ENCODE peak calls at places on chromosomes 3 and 15, in four cellular contexts. Z is ovary, Q is HepG2, H is GM12878. P is an unnamed sample.
A peak's percentile ranks its signal among the peaks of the same experiment; 100 is the strongest.

GRCh38 chr15:48397841-48398240 is 66.6 kb downstream of the DUT start:
- DNase-seq in H (no peak), Q (no peak), Z (peak; percentile 84), P (no peak)

GRCh38 chr15:85929786-85930185 is 135.1 kb upstream of the KLHL25 start:
- DNase-seq in Q (no peak), Z (no peak), H (no peak), P (no peak)

GRCh38 chr15:25793354-25794050 is 69.6 kb downstream of the ATP10A start:
- DNase-seq in Z (no peak), H (peak; percentile 69), Q (no peak), P (peak; percentile 59)

GRCh38 chr3:172550347-172550943 is 27.2 kb upstream of the TNFSF10 start:
- DNase-seq in H (no peak), Z (no peak), Q (no peak), P (peak; percentile 22)

GRCh38 chr15:71800835-71801745 is 9.3 kb upstream of the NR2E3 start:
- DNase-seq in Q (peak; percentile 47), H (no peak), Z (no peak), P (peak; percentile 21)

GRCh38 chr15:96889734-96890480 is 559.4 kb downstream of the NR2F2 start:
- DNase-seq in Z (no peak), Q (no peak), H (no peak), P (no peak)

GRCh38 chr3:30112904-30113484 is 493.4 kb upstream of the TGFBR2 start:
- DNase-seq in Z (no peak), H (no peak), Q (peak; percentile 58), P (no peak)

GRCh38 chr3:170469151-170470062 is 50.7 kb downstream of the CLDN11 start:
- DNase-seq in Q (no peak), H (no peak), Z (no peak), P (no peak)

GRCh38 chr3:69647710-69648109 is 91.6 kb upstream of the MITF start:
- DNase-seq in Z (no peak), Q (no peak), H (no peak), P (no peak)

GRCh38 chr3:151890721-151891141 is 17.3 kb downstream of the SUCNR1 start:
- DNase-seq in Z (no peak), Q (no peak), H (no peak), P (no peak)

GRCh38 chr3:188584958-188585689 is 431.2 kb downstream of the LPP start:
- DNase-seq in Z (no peak), Q (no peak), H (no peak), P (no peak)

GRCh38 chr3:70120360-70120966 is 120.9 kb downstream of the SAMMSON start:
- DNase-seq in Z (no peak), H (peak; percentile 36), Q (peak; percentile 65), P (peak; percentile 73)

GRCh38 chr3:160545481-160545880 is 19.9 kb downstream of the KPNA4 start:
- DNase-seq in Q (no peak), H (no peak), Z (no peak), P (no peak)

GRCh38 chr15:37981781-37982180 is 47.3 kb downstream of the TMCO5A start:
- DNase-seq in H (no peak), Q (peak; percentile 15), Z (no peak), P (no peak)
- TF ChIP-seq CTCF in H (peak; percentile 26), Q (peak; percentile 38), Z (no peak), P (peak; percentile 28)

GRCh38 chr3:123527046-123527445 is 57.8 kb downstream of the HACD2 start:
- DNase-seq in H (no peak), Q (no peak), Z (no peak), P (no peak)
- H3K4me3 ChIP-seq in H (no peak overlapping the region), Q (no peak overlapping the region), Z (no peak overlapping the region), P (no peak overlapping the region)

DNA sequence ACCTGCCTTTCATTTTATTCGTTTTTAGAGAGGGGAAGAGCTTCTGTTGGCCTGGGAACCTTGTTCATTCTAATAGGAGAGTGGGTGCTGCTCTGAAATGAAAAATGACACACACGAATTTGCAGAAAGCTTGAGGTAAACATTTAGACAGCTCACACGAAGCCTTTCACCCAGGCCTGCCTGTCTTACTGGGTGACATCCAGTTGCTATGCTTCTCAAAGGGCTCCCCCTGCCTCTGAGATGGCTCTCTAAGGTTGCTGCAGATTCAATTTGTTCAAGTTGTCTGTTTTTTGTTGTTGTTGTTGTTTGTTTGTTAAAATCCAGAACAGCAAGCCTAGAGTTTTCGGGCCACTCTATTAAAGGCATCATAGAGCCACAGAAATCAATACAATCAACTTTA is 18.1 kb downstream of the PEX5L start:
- DNase-seq in Z (no peak), Q (no peak), H (no peak), P (peak; percentile 10)
- TF ChIP-seq CTCF in Z (no peak), Q (no peak), H (peak; percentile 35), P (peak; percentile 29)

DNA sequence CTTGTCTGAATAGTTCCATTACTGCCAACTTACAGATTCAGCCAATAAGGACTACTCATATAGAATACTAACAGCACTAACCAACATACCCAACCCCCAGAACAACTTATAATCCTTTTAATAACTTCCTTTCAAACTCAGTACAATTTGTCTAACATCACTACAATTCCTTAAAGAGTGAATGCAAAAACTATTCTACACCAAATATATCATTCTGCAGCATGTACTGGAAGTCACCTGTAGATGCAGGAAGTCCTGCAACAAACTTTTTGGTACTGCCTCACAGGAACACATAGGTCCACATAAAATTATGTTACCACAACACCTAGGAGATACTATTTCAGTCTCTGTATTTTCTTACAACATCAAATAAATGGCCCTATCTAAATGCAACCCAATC is 2.1 kb downstream of the CCNL1 start:
- DNase-seq in Q (no peak), H (no peak), Z (no peak), P (no peak)
- H3K4me3 ChIP-seq in Q (peak overlapping the region; percentile 99), H (peak overlapping the region; percentile 72), Z (peak overlapping the region; percentile 99), P (peak overlapping the region; percentile 96)

GRCh38 chr15:78415284-78415683 is 22.7 kb upstream of the IREB2 start:
- DNase-seq in Q (no peak), Z (no peak), H (no peak), P (no peak)
- TF ChIP-seq CTCF in Q (peak; percentile 26), Z (no peak), H (no peak), P (no peak)